ENCODE peak calls at places on chromosomes 11 and 22, in six cellular contexts. U is breast epithelium, F is caudate nucleus, M is lower lobe of right lung, K is PC-3, Q is tibial artery. J is an unnamed sample.

GRCh38 chr11:86595401-86595800 is 77.0 kb downstream of the ME3 start:
- DNase-seq in U (no peak), F (no peak), M (no peak), K (no peak), Q (no peak), J (no peak)

GRCh38 chr11:16977136-16978020 is 36.8 kb downstream of the PLEKHA7 start:
- DNase-seq in U (no peak), F (no peak), M (peak; percentile 61), K (no peak), Q (no peak), J (no peak)

GRCh38 chr11:72684236-72684912 is 10.2 kb upstream of the PDE2A start:
- DNase-seq in U (no peak), F (no peak), M (peak; percentile 68), K (peak; percentile 82), Q (peak; percentile 73), J (no peak)

GRCh38 chr22:42270178-42270511 is 308 bp downstream of the TCF20 start:
- DNase-seq in U (no peak), F (no peak), M (no peak), K (peak; percentile 32), Q (peak; percentile 25), J (no peak)

GRCh38 chr11:12102588-12103410 is 7.6 kb upstream of the MICAL2 start:
- DNase-seq in U (no peak), F (no peak), M (no peak), K (peak; percentile 29), Q (no peak), J (no peak)

GRCh38 chr22:46547179-46547882 is 9.9 kb upstream of the CELSR1 start:
- DNase-seq in U (peak; percentile 59), F (no peak), M (peak; percentile 63), K (no peak), Q (no peak), J (no peak)

GRCh38 chr11:60889869-60890311 is 16.5 kb downstream of the PRPF19 start:
- DNase-seq in U (no peak), F (no peak), M (no peak), K (no peak), Q (no peak), J (no peak)

GRCh38 chr22:44685384-44686056 is 16.5 kb upstream of the PRR5 start:
- DNase-seq in U (peak; percentile 37), F (no peak), M (peak; percentile 65), K (peak; percentile 45), Q (no peak), J (no peak)

GRCh38 chr11:35680506-35680905 is 17.9 kb downstream of the TRIM44 start:
- DNase-seq in U (no peak), F (no peak), M (no peak), K (no peak), Q (no peak), J (no peak)

GRCh38 chr22:17106785-17107546 is 14.2 kb downstream of the TMEM121B start:
- DNase-seq in U (no peak), F (no peak), M (peak; percentile 63), K (no peak), Q (peak; percentile 46), J (no peak)

GRCh38 chr11:11966826-11967668 is 41.4 kb downstream of the DKK3 start:
- DNase-seq in U (no peak), F (no peak), M (peak; percentile 78), K (peak; percentile 73), Q (peak; percentile 79), J (peak; percentile 36)

GRCh38 chr22:37610480-37611148 is 2.0 kb downstream of the GGA1 start:
- DNase-seq in U (no peak), F (no peak), M (peak; percentile 74), K (no peak), Q (no peak), J (no peak)

GRCh38 chr11:69321877-69322350 is 28.0 kb downstream of the MYEOV start:
- DNase-seq in U (no peak), F (no peak), M (no peak), K (peak; percentile 98), Q (no peak), J (no peak)

GRCh38 chr11:1304376-1304775 is 5.1 kb downstream of the TOLLIP start:
- DNase-seq in U (no peak), F (no peak), M (no peak), K (no peak), Q (no peak), J (no peak)

GRCh38 chr22:47395481-47395880 is 633.0 kb downstream of the TBC1D22A start:
- DNase-seq in U (no peak), F (no peak), M (no peak), K (peak; percentile 82), Q (peak; percentile 14), J (no peak)

GRCh38 chr11:2995091-2995561 is 3.0 kb upstream of the NAP1L4 start:
- DNase-seq in U (no peak), F (no peak), M (no peak), K (no peak), Q (no peak), J (no peak)

GRCh38 chr11:119684361-119685072 is 44.5 kb downstream of the NECTIN1 start:
- DNase-seq in U (peak; percentile 79), F (no peak), M (no peak), K (peak; percentile 95), Q (no peak), J (no peak)

GRCh38 chr11:119686483-119686882 is 42.5 kb downstream of the NECTIN1 start:
- DNase-seq in U (peak; percentile 53), F (no peak), M (no peak), K (no peak), Q (no peak), J (no peak)

GRCh38 chr11:119681537-119681936 is 47.5 kb downstream of the NECTIN1 start:
- DNase-seq in U (no peak), F (no peak), M (no peak), K (no peak), Q (no peak), J (peak; percentile 19)

GRCh38 chr11:119685073-119685746 is 43.8 kb downstream of the NECTIN1 start:
- DNase-seq in U (no peak), F (no peak), M (no peak), K (peak; percentile 26), Q (no peak), J (no peak)

DNA sequence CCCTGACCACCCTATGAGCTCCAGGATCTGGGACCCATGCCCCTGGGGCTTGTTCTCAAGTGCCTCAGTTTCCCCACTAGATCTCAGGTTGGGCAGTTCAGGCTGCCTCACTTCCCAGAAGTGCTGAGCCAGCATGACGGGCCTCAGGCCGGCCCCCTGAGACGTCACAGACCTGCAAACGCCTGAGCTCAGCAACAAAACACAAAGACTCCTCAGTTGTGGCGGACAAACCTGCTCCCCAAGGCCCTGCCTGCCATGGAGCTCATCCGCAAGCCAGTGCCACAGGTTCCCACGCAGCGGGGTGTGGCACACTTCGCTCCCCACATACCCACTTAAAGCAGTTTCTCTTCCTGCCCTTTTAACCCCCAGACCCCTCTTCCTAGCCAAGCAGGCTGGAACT is 45.2 kb downstream of the NECTIN1 start:
- DNase-seq in U (peak; percentile 94), F (no peak), M (no peak), K (peak; percentile 63), Q (no peak), J (no peak)
- H3K27ac ChIP-seq in U (peak overlapping the region; percentile 97), F (no peak overlapping the region), M (no peak overlapping the region), K (peak overlapping the region; percentile 90), Q (no peak overlapping the region), J (peak overlapping the region; percentile 38)

GRCh38 chr22:23697031-23697970 is 6.5 kb downstream of the RGL4 start:
- DNase-seq in U (no peak), F (no peak), M (no peak), K (no peak), Q (no peak), J (no peak)
- H3K27ac ChIP-seq in U (no peak overlapping the region), F (no peak overlapping the region), M (peak overlapping the region; percentile 71), K (no peak overlapping the region), Q (no peak overlapping the region), J (no peak overlapping the region)

GRCh38 chr11:13116491-13116890 is 107.4 kb downstream of the RASSF10 start:
- DNase-seq in U (no peak), F (no peak), M (no peak), K (no peak), Q (no peak), J (no peak)
- H3K27ac ChIP-seq in U (no peak overlapping the region), F (no peak overlapping the region), M (no peak overlapping the region), K (no peak overlapping the region), Q (no peak overlapping the region), J (no peak overlapping the region)

DNA sequence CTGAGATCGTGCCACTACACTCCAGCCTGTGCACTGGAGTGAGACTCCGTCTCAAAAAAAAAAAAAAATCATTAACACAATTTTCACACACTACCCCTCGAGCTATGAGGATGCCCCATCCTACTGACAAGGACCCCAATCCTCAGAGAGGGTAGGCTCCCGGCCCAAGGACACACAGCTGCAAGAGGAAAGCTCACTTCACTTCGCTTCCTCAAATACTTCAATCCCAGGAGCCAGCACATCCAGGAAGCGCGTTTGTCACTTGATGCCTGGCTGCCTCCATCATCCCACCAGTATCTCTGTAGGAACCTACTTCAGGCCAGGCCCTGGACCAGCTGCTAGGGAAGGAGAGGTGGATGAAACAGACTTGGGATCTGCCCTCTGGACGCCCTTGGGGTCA is 144.0 kb downstream of the CRYBB2 start:
- DNase-seq in U (no peak), F (no peak), M (peak; percentile 13), K (no peak), Q (no peak), J (no peak)
- H3K27ac ChIP-seq in U (no peak overlapping the region), F (no peak overlapping the region), M (no peak overlapping the region), K (no peak overlapping the region), Q (no peak overlapping the region), J (no peak overlapping the region)

GRCh38 chr22:40055143-40055926 is 60.6 kb downstream of the FAM83F start:
- DNase-seq in U (no peak), F (no peak), M (no peak), K (no peak), Q (no peak), J (no peak)

GRCh38 chr22:40058265-40058664 is 63.5 kb downstream of the FAM83F start:
- DNase-seq in U (no peak), F (no peak), M (no peak), K (no peak), Q (no peak), J (no peak)

GRCh38 chr22:40056163-40056958 is 61.6 kb downstream of the FAM83F start:
- DNase-seq in U (no peak), F (no peak), M (no peak), K (no peak), Q (no peak), J (no peak)

GRCh38 chr22:40054486-40054885 is 59.7 kb downstream of the FAM83F start:
- DNase-seq in U (no peak), F (no peak), M (no peak), K (no peak), Q (no peak), J (no peak)

DNA sequence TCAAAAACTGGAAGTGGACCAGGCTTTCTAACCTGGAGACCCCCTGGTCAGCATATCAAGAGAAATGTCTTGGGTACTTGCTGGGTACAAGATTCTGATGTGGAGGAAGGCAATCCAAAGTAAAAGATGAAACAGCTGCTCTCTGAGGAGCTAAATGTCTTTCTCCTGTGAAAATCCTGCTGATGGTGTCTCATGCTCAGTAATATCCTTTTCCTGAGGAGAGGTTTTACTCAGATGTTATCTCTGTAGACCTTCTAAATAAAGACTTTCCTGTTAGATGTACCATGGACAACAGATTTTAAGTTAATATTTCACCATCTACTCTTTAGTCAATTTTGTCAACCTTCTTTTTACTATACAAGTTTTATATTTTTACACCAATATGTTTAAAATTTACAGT is 62.9 kb downstream of the FAM83F start:
- DNase-seq in U (no peak), F (no peak), M (no peak), K (no peak), Q (no peak), J (no peak)
- H3K27ac ChIP-seq in U (no peak overlapping the region), F (no peak overlapping the region), M (no peak overlapping the region), K (no peak overlapping the region), Q (no peak overlapping the region), J (no peak overlapping the region)

J was measured in substantia nigra.